ENCODE peak calls at places on chromosomes 6 and 20, in seven cellular contexts. N, X, Y, T, W, H and U are unnamed samples.

GRCh38 chr6:148959008-148959407 is 212.2 kb downstream of the UST start:
- DNase-seq in X (no peak), N (no peak), H (no peak), W (no peak), T (no peak), Y (no peak), U (no peak)

GRCh38 chr6:68572525-68572924 is 62.6 kb upstream of the ADGRB3 start:
- DNase-seq in Y (no peak), N (no peak), T (peak; percentile 23), X (no peak), H (no peak), W (no peak), U (no peak)

GRCh38 chr6:152068622-152069261 is 261.3 kb downstream of the ESR1 start:
- DNase-seq in W (no peak), H (no peak), N (no peak), Y (no peak), X (no peak), T (peak; percentile 52), U (no peak)

GRCh38 chr6:16007146-16007545 is 121.7 kb upstream of the MYLIP start:
- DNase-seq in N (no peak), W (no peak), H (no peak), T (no peak), Y (no peak), X (no peak), U (no peak)

GRCh38 chr6:142822882-142823578 is 121.9 kb downstream of the HIVEP2 start:
- DNase-seq in X (no peak), T (peak; percentile 21), H (no peak), N (no peak), Y (no peak), W (no peak), U (no peak)

GRCh38 chr6:168150551-168151444 is 71.8 kb upstream of the FRMD1 start:
- DNase-seq in X (peak; percentile 5), Y (no peak), W (no peak), N (peak; percentile 33), T (peak; percentile 47), H (no peak), U (peak; percentile 29)

GRCh38 chr20:34791289-34792020 is 34.0 kb downstream of the NCOA6 start:
- DNase-seq in W (no peak), H (peak; percentile 68), Y (no peak), N (no peak), T (no peak), X (no peak), U (no peak)

GRCh38 chr6:106216527-106216926 is 109.0 kb downstream of the ATG5 start:
- DNase-seq in T (no peak), N (no peak), W (no peak), X (no peak), Y (no peak), H (no peak), U (no peak)

GRCh38 chr20:8271727-8272126 is 139.7 kb downstream of the PLCB1 start:
- DNase-seq in W (no peak), Y (no peak), T (no peak), X (no peak), H (no peak), N (no peak), U (no peak)

GRCh38 chr6:135692426-135692825 is 159.1 kb upstream of the PDE7B start:
- DNase-seq in N (no peak), W (no peak), T (no peak), Y (no peak), H (no peak), X (no peak), U (no peak)

GRCh38 chr20:38437796-38438195 is 2.7 kb upstream of the SNHG17 start:
- DNase-seq in N (no peak), H (no peak), W (no peak), T (no peak), X (no peak), Y (no peak), U (no peak)

GRCh38 chr6:23696946-23697345 is 429.1 kb upstream of the NRSN1 start:
- DNase-seq in T (no peak), N (no peak), Y (no peak), W (peak; percentile 42), H (no peak), X (no peak), U (no peak)

GRCh38 chr6:73078908-73079610 is 146.2 kb downstream of the KHDC1L start:
- DNase-seq in T (no peak), H (no peak), W (no peak), N (no peak), X (no peak), Y (no peak), U (no peak)

GRCh38 chr20:62205618-62206387 is 14.3 kb downstream of the HRH3 start:
- DNase-seq in T (no peak), H (no peak), X (no peak), Y (no peak), N (no peak), W (no peak), U (no peak)

GRCh38 chr6:155561262-155561970 is 105.8 kb upstream of the NOX3 start:
- DNase-seq in H (no peak), W (no peak), Y (no peak), N (no peak), T (no peak), X (no peak), U (no peak)

GRCh38 chr6:22251331-22251730 is 45.5 kb downstream of the PRL start:
- DNase-seq in W (no peak), Y (no peak), X (no peak), N (no peak), T (no peak), H (no peak), U (no peak)

GRCh38 chr20:16363832-16364687 is 209.2 kb downstream of the KIF16B start:
- DNase-seq in X (no peak), T (no peak), H (no peak), N (no peak), W (no peak), Y (no peak), U (no peak)

GRCh38 chr6:36955136-36955535 is 598 bp downstream of the PI16 start:
- DNase-seq in H (peak; percentile 28), W (no peak), X (no peak), N (no peak), T (no peak), Y (no peak), U (no peak)

GRCh38 chr6:134065706-134066105 is 13.3 kb upstream of the SLC2A12 start:
- DNase-seq in W (no peak), X (no peak), H (no peak), Y (peak; percentile 9), T (peak; percentile 24), N (no peak), U (no peak)

DNA sequence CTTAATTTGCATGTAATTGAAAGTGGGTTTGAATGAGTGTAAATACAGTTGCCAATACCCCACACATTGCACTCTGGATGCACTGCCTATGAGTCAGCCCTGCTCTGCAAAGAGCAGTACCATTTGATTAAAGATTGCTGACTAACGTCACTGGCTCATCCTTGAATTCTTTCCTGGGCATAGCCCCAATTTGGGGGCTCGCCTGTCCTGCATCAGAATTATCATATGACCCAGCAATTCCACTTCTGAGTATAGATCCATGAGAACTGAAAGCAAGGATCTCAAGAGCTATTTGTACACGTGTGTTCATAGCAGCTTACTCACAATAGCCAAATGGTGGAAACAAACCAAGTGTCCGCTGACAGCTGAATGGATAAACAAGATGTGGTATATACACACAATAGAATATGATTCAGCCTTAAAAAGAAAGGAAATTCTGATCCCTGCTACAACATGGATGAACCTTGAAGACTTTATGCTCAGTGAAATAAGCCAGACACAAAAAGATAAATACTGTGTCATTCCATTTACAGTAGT is 36.3 kb downstream of the MYLK4 start:
- DNase-seq in X (no peak), Y (no peak), H (no peak), T (no peak), W (no peak), N (no peak), U (no peak)
- H3K9me3 ChIP-seq in X (peaks cover 18% of the 10 kb centered on the region), Y (no peaks in the 10 kb centered on the region), H (no peaks in the 10 kb centered on the region), T (no peaks in the 10 kb centered on the region), W (no peaks in the 10 kb centered on the region), N (peaks cover 9% of the 10 kb centered on the region), U (no peaks in the 10 kb centered on the region)

GRCh38 chr20:5353624-5354496 is 37.1 kb upstream of the PROKR2 start:
- DNase-seq in X (no peak), Y (no peak), T (no peak), N (no peak), H (no peak), W (no peak), U (no peak)
- H3K4me3 ChIP-seq in X (no peak overlapping the region), Y (no peak overlapping the region), T (no peak overlapping the region), N (no peak overlapping the region), H (no peak overlapping the region), W (no peak overlapping the region), U (no peak overlapping the region)

DNA sequence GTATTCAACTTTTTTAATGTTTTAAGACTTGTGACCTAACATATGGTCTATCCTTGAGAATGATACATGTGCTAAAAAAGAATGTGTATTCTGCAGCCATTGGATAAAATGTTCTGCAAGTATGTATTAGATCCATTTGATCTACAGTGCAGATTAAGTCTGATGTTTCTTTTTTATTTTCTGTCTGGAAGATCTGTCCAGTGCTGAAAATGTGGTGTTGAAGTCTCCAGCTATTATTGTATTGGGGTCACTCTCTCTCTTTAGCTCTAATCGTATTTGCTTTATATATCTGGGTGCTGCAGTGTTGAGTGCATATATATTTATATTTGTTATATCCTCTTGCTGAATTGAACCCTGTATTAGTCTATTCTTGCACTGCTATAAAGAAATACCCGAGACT is 44.2 kb upstream of the TRIM39 start:
- DNase-seq in H (no peak), N (no peak), Y (no peak), W (no peak), X (no peak), T (no peak), U (no peak)
- H3K9me3 ChIP-seq in H (peaks cover 70% of the 10 kb centered on the region), N (peaks cover 66% of the 10 kb centered on the region), Y (peaks cover 50% of the 10 kb centered on the region), W (no peaks in the 10 kb centered on the region), X (peaks cover 100% of the 10 kb centered on the region), T (no peaks in the 10 kb centered on the region), U (peaks cover 33% of the 10 kb centered on the region)

GRCh38 chr6:165821754-165822153 is 158.7 kb upstream of the PDE10A start:
- DNase-seq in N (no peak), X (no peak), T (no peak), Y (no peak), H (no peak), W (no peak), U (no peak)

GRCh38 chr6:165820934-165821333 is 157.9 kb upstream of the PDE10A start:
- DNase-seq in H (no peak), N (no peak), W (no peak), T (no peak), X (no peak), Y (no peak), U (no peak)

GRCh38 chr6:165823609-165824326 is 160.7 kb upstream of the PDE10A start:
- DNase-seq in W (no peak), H (no peak), N (no peak), Y (no peak), X (no peak), T (no peak), U (no peak)

GRCh38 chr6:165820407-165820806 is 157.4 kb upstream of the PDE10A start:
- DNase-seq in T (no peak), Y (no peak), H (no peak), W (no peak), X (no peak), N (no peak), U (no peak)

GRCh38 chr6:165822501-165822900 is 159.5 kb upstream of the PDE10A start:
- DNase-seq in Y (no peak), X (no peak), T (peak; percentile 68), N (no peak), H (no peak), W (no peak), U (no peak)
- H3K4me3 ChIP-seq in Y (no peak overlapping the region), X (no peak overlapping the region), T (no peak overlapping the region), N (no peak overlapping the region), H (no peak overlapping the region), W (no peak overlapping the region), U (no peak overlapping the region)